ENCODE peak calls at places on chromosomes 3 and 15, in nine cellular contexts. W is AG04450, P is stomach, A is pancreas, E is breast epithelium, Y is IMR-90, T is hepatocyte, B is GM23338, Q is HepG2. U is an unnamed sample.

GRCh38 chr3:195867631-195868335 is 40.6 kb downstream of the TNK2 start:
- DNase-seq in W (no peak), P (no peak), A (no peak), E (no peak), Y (no peak), T (no peak), B (no peak), Q (no peak), U (no peak)

GRCh38 chr15:43520138-43520537 is 2.7 kb downstream of the MAP1A start:
- DNase-seq in W (no peak), P (no peak), A (no peak), E (no peak), Y (no peak), T (no peak), B (no peak), Q (no peak), U (no peak)

GRCh38 chr15:68833734-68834334 is 13.1 kb upstream of the ANP32A start:
- DNase-seq in W (no peak), P (no peak), A (no peak), E (no peak), Y (no peak), T (no peak), B (no peak), Q (no peak), U (no peak)

GRCh38 chr15:72796210-72796514 is 12.6 kb upstream of the ADPGK start:
- DNase-seq in W (no peak), P (no peak), A (no peak), E (no peak), Y (no peak), T (no peak), B (no peak), Q (no peak), U (no peak)

GRCh38 chr3:156782921-156783320 is 43.2 kb upstream of the LEKR1 start:
- DNase-seq in W (no peak), P (no peak), A (no peak), E (no peak), Y (peak; percentile 35), T (no peak), B (no peak), Q (no peak), U (no peak)

GRCh38 chr3:184289426-184289938 is 9.6 kb upstream of the PSMD2 start:
- DNase-seq in W (no peak), P (peak; percentile 59), A (peak; percentile 71), E (no peak), Y (peak; percentile 38), T (peak; percentile 48), B (peak; percentile 91), Q (no peak), U (no peak)

GRCh38 chr15:101808201-101808600 is 3.8 kb upstream of the OR4F15 start:
- DNase-seq in W (peak; percentile 48), P (no peak), A (no peak), E (no peak), Y (peak; percentile 78), T (no peak), B (no peak), Q (no peak), U (no peak)

GRCh38 chr3:171776411-171776810 is 33.9 kb downstream of the PLD1 start:
- DNase-seq in W (no peak), P (no peak), A (no peak), E (no peak), Y (no peak), T (no peak), B (no peak), Q (peak; percentile 36), U (peak; percentile 41)

GRCh38 chr3:147661916-147662315 is 252.8 kb downstream of the ZIC1 start:
- DNase-seq in W (no peak), P (no peak), A (no peak), E (no peak), Y (no peak), T (no peak), B (no peak), Q (no peak), U (no peak)

GRCh38 chr15:39193611-39194010 is 387.3 kb upstream of the THBS1 start:
- DNase-seq in W (no peak), P (no peak), A (no peak), E (no peak), Y (no peak), T (no peak), B (no peak), Q (no peak), U (no peak)

GRCh38 chr3:71186816-71187215 is 396.7 kb downstream of the FOXP1 start:
- DNase-seq in W (no peak), P (peak; percentile 30), A (no peak), E (no peak), Y (no peak), T (no peak), B (no peak), Q (no peak), U (no peak)

GRCh38 chr3:50371133-50371670 is 11.9 kb upstream of the TMEM115 start:
- DNase-seq in W (no peak), P (no peak), A (no peak), E (no peak), Y (peak; percentile 32), T (no peak), B (no peak), Q (no peak), U (no peak)

GRCh38 chr15:45586990-45587860 is at the start of gene BLOC1S6:
- DNase-seq in W (peak; percentile 74), P (peak; percentile 90), A (peak; percentile 93), E (peak; percentile 90), Y (peak; percentile 90), T (peak; percentile 95), B (peak; percentile 97), Q (peak; percentile 91), U (peak; percentile 82)

GRCh38 chr15:62021991-62022600 is 38.2 kb downstream of the VPS13C start:
- DNase-seq in W (no peak), P (no peak), A (no peak), E (no peak), Y (no peak), T (no peak), B (peak; percentile 62), Q (peak; percentile 15), U (no peak)

GRCh38 chr15:82944840-82945239 is 7.7 kb downstream of the HOMER2 start:
- DNase-seq in W (no peak), P (no peak), A (no peak), E (no peak), Y (no peak), T (no peak), B (no peak), Q (no peak), U (no peak)

GRCh38 chr15:81182746-81183402 is 13.8 kb upstream of the IL16 start:
- DNase-seq in W (no peak), P (no peak), A (no peak), E (no peak), Y (no peak), T (no peak), B (peak; percentile 36), Q (no peak), U (no peak)

GRCh38 chr15:81183403-81183760 is 13.3 kb upstream of the IL16 start:
- DNase-seq in W (no peak), P (no peak), A (no peak), E (no peak), Y (no peak), T (no peak), B (no peak), Q (no peak), U (no peak)

GRCh38 chr15:81182031-81182745 is 14.5 kb upstream of the IL16 start:
- DNase-seq in W (no peak), P (no peak), A (no peak), E (no peak), Y (peak; percentile 36), T (peak; percentile 8), B (no peak), Q (no peak), U (no peak)

GRCh38 chr15:81185896-81186295 is 10.8 kb upstream of the IL16 start:
- DNase-seq in W (no peak), P (no peak), A (no peak), E (no peak), Y (no peak), T (no peak), B (no peak), Q (no peak), U (no peak)

DNA sequence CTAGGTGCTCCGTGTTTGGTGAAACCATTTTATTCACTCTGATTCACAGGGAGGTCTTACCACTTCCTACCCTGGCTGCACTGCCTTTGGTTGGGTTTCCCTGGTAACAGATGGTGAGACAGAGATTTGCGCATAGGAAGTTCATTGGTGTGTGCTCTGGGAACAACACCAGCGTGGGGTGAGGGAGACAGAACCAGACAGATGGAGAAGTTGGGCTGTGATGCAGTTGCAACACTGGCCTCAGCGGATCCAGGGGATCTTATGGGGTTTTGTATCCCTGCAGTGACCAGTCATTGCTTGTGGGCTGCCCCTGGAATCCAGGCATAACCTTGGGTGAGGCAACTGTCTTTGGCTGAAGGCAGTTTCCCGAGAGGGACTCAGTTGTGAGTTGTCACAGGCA is 12.5 kb upstream of the IL16 start:
- DNase-seq in W (no peak), P (no peak), A (no peak), E (no peak), Y (peak; percentile 41), T (no peak), B (no peak), Q (no peak), U (no peak)
- H3K27ac ChIP-seq in W (peak overlapping the region; percentile 31), P (peak overlapping the region; percentile 58), A (no peak overlapping the region), E (peak overlapping the region; percentile 20), Y (peak overlapping the region; percentile 71), T (peak overlapping the region; percentile 45), B (no peak overlapping the region), Q (no peak overlapping the region), U (no peak overlapping the region)

DNA sequence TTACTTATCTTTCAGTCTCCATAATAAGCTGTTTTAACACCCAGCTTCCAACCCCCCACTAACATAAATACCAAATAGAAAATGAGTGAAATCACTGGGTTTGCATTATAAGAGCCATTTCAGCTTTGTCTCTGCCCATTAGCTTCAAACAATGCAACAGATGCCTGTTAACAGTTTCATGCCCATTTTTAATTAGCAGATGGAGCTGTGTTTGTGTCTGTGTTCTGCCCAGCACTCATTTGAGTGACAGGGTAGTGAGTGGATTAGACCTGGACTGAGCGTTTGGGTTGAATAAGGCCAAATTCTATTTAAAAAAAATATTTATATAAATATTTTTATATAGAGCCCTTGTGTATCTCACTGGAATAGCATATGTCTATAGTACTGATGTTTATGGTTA is 7.4 kb downstream of the RAB8B start:
- DNase-seq in W (no peak), P (no peak), A (no peak), E (no peak), Y (no peak), T (no peak), B (no peak), Q (no peak), U (no peak)
- H3K27ac ChIP-seq in W (no peak overlapping the region), P (no peak overlapping the region), A (no peak overlapping the region), E (no peak overlapping the region), Y (no peak overlapping the region), T (no peak overlapping the region), B (peak overlapping the region; percentile 42), Q (no peak overlapping the region), U (no peak overlapping the region)

GRCh38 chr15:86336051-86336788 is 256.5 kb downstream of the AGBL1 start:
- DNase-seq in W (no peak), P (no peak), A (no peak), E (no peak), Y (no peak), T (no peak), B (no peak), Q (no peak), U (no peak)
- H3K27ac ChIP-seq in W (no peak overlapping the region), P (no peak overlapping the region), A (no peak overlapping the region), E (no peak overlapping the region), Y (no peak overlapping the region), T (no peak overlapping the region), B (no peak overlapping the region), Q (no peak overlapping the region), U (no peak overlapping the region)

DNA sequence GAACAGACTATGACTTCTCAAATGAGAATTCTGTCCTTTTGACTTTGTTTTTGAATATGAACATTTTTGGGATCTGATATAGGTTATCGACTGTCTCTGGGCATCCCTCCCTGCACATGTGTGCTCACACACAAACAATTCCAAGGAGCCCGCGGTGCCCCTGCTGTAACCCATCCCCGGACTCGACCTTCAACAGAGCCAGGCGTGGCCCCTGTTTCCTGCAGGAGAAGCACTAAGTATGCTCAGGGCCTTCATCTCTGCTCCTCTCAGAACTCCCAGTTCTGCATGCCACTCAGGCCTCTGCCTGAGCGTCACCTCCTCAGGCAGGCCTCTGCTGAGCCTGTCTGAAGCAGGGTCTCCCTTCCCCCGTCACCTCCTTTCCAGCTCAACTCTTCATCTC is 57.6 kb downstream of the NUP210 start:
- DNase-seq in W (no peak), P (no peak), A (no peak), E (no peak), Y (no peak), T (no peak), B (no peak), Q (no peak), U (no peak)
- H3K27ac ChIP-seq in W (no peak overlapping the region), P (no peak overlapping the region), A (no peak overlapping the region), E (no peak overlapping the region), Y (no peak overlapping the region), T (no peak overlapping the region), B (no peak overlapping the region), Q (no peak overlapping the region), U (no peak overlapping the region)

U was measured in substantia nigra.